ENCODE peak calls at places on chromosomes 3 and 15, in four cellular contexts. One of them, this sample, is unnamed.

GRCh38 chr15:29088666-29089065 is 181.0 kb downstream of the NSMCE3 start:
- DNase-seq in T-helper 1 cell: no peak
- DNase-seq in iPS-NIHi11: no peak
- DNase-seq in effector CD4-positive, alpha-beta T cell: no peak
- DNase-seq in this sample: no peak

GRCh38 chr15:40943764-40944365 is 9.4 kb upstream of the CHAC1 start:
- DNase-seq in T-helper 1 cell: no peak
- DNase-seq in effector CD4-positive, alpha-beta T cell: no peak
- DNase-seq in iPS-NIHi11: no peak
- DNase-seq in this sample: no peak

GRCh38 chr3:197564097-197564843 is 8.5 kb upstream of the BDH1 start:
- DNase-seq in T-helper 1 cell: no peak
- DNase-seq in effector CD4-positive, alpha-beta T cell: no peak
- DNase-seq in iPS-NIHi11: no peak
- DNase-seq in this sample: no peak

GRCh38 chr3:130414457-130414856 is 69.0 kb downstream of the COL6A5 start:
- DNase-seq in iPS-NIHi11: no peak
- DNase-seq in effector CD4-positive, alpha-beta T cell: no peak
- DNase-seq in T-helper 1 cell: no peak
- DNase-seq in this sample: no peak

GRCh38 chr15:64122936-64123351 is 27.2 kb downstream of the SNX1 start:
- DNase-seq in T-helper 1 cell: no peak
- DNase-seq in effector CD4-positive, alpha-beta T cell: no peak
- DNase-seq in iPS-NIHi11: no peak
- DNase-seq in this sample: no peak

GRCh38 chr3:68256635-68257034 is 602.2 kb upstream of the SUCLG2 start:
- DNase-seq in iPS-NIHi11: peak
- DNase-seq in T-helper 1 cell: no peak
- DNase-seq in effector CD4-positive, alpha-beta T cell: no peak
- DNase-seq in this sample: no peak

GRCh38 chr15:51622269-51623180 is at the start of gene DMXL2:
- DNase-seq in iPS-NIHi11: peak
- DNase-seq in T-helper 1 cell: peak
- DNase-seq in effector CD4-positive, alpha-beta T cell: peak
- DNase-seq in this sample: peak

GRCh38 chr3:136990826-136991225 is 33.0 kb downstream of the IL20RB start:
- DNase-seq in effector CD4-positive, alpha-beta T cell: no peak
- DNase-seq in T-helper 1 cell: no peak
- DNase-seq in iPS-NIHi11: no peak
- DNase-seq in this sample: no peak

GRCh38 chr15:77036537-77037474 is 34.1 kb downstream of the TSPAN3 start:
- DNase-seq in effector CD4-positive, alpha-beta T cell: no peak
- DNase-seq in iPS-NIHi11: no peak
- DNase-seq in T-helper 1 cell: no peak
- DNase-seq in this sample: peak

This sample was measured in breast epithelium.